ENCODE peak calls at places on chromosome 15, in seven cellular contexts. B is stimulated activated naive CD4-positive, alpha-beta T cell; S is activated CD8-positive, alpha-beta memory T cell treated with anti-CD3 and anti-CD28 coated beads, Interleukin-2, amount 50 U/mL, for 48 hours; R is nephron progenitor cell; T is H54; X is HEK293T; L is WTC11. D is an unnamed sample.
A peak's percentile ranks its signal among the peaks of the same experiment; 100 is the strongest.

GRCh38 chr15:98421419-98422085 is 226.8 kb upstream of the IGF1R start:
- DNase-seq in B (peak; percentile 65), S (peak; percentile 95), R (peak; percentile 94), T (peak; percentile 48), X (peak; percentile 92), L (peak; percentile 89), D (peak; percentile 91)

GRCh38 chr15:89654311-89654761 is 931 bp downstream of the KIF7 start:
- DNase-seq in B (no peak), S (no peak), R (no peak), T (peak; percentile 59), X (no peak), L (no peak), D (no peak)

GRCh38 chr15:52183562-52184173 is 7.5 kb downstream of the GNB5 start:
- DNase-seq in B (no peak), S (no peak), R (peak; percentile 59), T (no peak), X (no peak), L (peak; percentile 57), D (no peak)

GRCh38 chr15:48865387-48866079 is 12.4 kb upstream of the EID1 start:
- DNase-seq in B (no peak), S (no peak), R (peak; percentile 28), T (no peak), X (no peak), L (no peak), D (no peak)

GRCh38 chr15:48718646-48719045 is 73.1 kb upstream of the FBN1 start:
- DNase-seq in B (no peak), S (no peak), R (no peak), T (no peak), X (no peak), L (no peak), D (no peak)

GRCh38 chr15:41495736-41496599 is 2.3 kb downstream of the ITPKA start:
- DNase-seq in B (peak; percentile 68), S (no peak), R (peak; percentile 62), T (no peak), X (no peak), L (peak; percentile 67), D (peak; percentile 74)

GRCh38 chr15:81410318-81410753 is 36.3 kb upstream of the TMC3 start:
- DNase-seq in B (peak; percentile 73), S (no peak), R (peak; percentile 37), T (peak; percentile 9), X (peak; percentile 69), L (peak; percentile 24), D (peak; percentile 63)

GRCh38 chr15:50137330-50137761 is 18.3 kb upstream of the ATP8B4 start:
- DNase-seq in B (no peak), S (no peak), R (no peak), T (peak; percentile 26), X (no peak), L (no peak), D (no peak)

GRCh38 chr15:48046813-48047483 is 73.8 kb upstream of the SLC24A5 start:
- DNase-seq in B (no peak), S (no peak), R (no peak), T (no peak), X (no peak), L (no peak), D (no peak)

GRCh38 chr15:61182955-61183354 is 46.1 kb downstream of the RORA start:
- DNase-seq in B (no peak), S (no peak), R (no peak), T (no peak), X (no peak), L (no peak), D (no peak)

GRCh38 chr15:28114721-28115622 is 15.9 kb upstream of the OCA2 start:
- DNase-seq in B (no peak), S (peak; percentile 35), R (no peak), T (no peak), X (no peak), L (no peak), D (no peak)

GRCh38 chr15:39666671-39667070 is 85.8 kb downstream of the THBS1 start:
- DNase-seq in B (no peak), S (no peak), R (no peak), T (no peak), X (no peak), L (no peak), D (no peak)

GRCh38 chr15:82918607-82919230 is 33.8 kb downstream of the HOMER2 start:
- DNase-seq in B (no peak), S (no peak), R (no peak), T (no peak), X (no peak), L (no peak), D (no peak)

GRCh38 chr15:28086175-28086703 is 12.9 kb downstream of the OCA2 start:
- DNase-seq in B (peak; percentile 34), S (peak; percentile 73), R (peak; percentile 61), T (peak; percentile 57), X (peak; percentile 60), L (peak; percentile 71), D (peak; percentile 75)

GRCh38 chr15:90307661-90308060 is 42.2 kb downstream of the NGRN start:
- DNase-seq in B (no peak), S (no peak), R (no peak), T (no peak), X (no peak), L (no peak), D (no peak)

GRCh38 chr15:82263350-82263749 is 732 bp downstream of the SAXO2 start:
- DNase-seq in B (no peak), S (no peak), R (no peak), T (no peak), X (peak; percentile 6), L (no peak), D (no peak)

GRCh38 chr15:84878504-84878903 is 6.0 kb upstream of the SLC28A1 start:
- DNase-seq in B (peak; percentile 29), S (peak; percentile 75), R (peak; percentile 43), T (peak; percentile 52), X (peak; percentile 79), L (peak; percentile 80), D (peak; percentile 69)

GRCh38 chr15:39621210-39621609 is 40.3 kb downstream of the THBS1 start:
- DNase-seq in B (no peak), S (no peak), R (no peak), T (no peak), X (no peak), L (no peak), D (no peak)

GRCh38 chr15:52730163-52730562 is 51.0 kb upstream of the ATOSA start:
- DNase-seq in B (peak; percentile 75), S (no peak), R (no peak), T (no peak), X (no peak), L (no peak), D (no peak)

GRCh38 chr15:91407237-91407889 is 307.3 kb downstream of the SV2B start:
- DNase-seq in B (no peak), S (no peak), R (no peak), T (peak; percentile 32), X (no peak), L (no peak), D (no peak)

GRCh38 chr15:38560456-38560926 is 4.1 kb downstream of the RASGRP1 start:
- DNase-seq in B (no peak), S (no peak), R (no peak), T (no peak), X (no peak), L (no peak), D (no peak)

GRCh38 chr15:62858343-62858742 is 184.2 kb upstream of the TPM1 start:
- DNase-seq in B (no peak), S (no peak), R (no peak), T (no peak), X (no peak), L (no peak), D (peak; percentile 29)

GRCh38 chr15:84917452-84917851 is 33.0 kb downstream of the SLC28A1 start:
- DNase-seq in B (no peak), S (no peak), R (no peak), T (no peak), X (no peak), L (no peak), D (no peak)

GRCh38 chr15:82871577-82872484 is 62.4 kb downstream of the WHAMM start:
- DNase-seq in B (no peak), S (no peak), R (no peak), T (no peak), X (no peak), L (no peak), D (no peak)

GRCh38 chr15:30956216-30956803 is 35.1 kb downstream of the MTMR10 start:
- DNase-seq in B (no peak), S (no peak), R (no peak), T (no peak), X (no peak), L (no peak), D (no peak)

GRCh38 chr15:75650908-75651809 is 3.4 kb downstream of the SNX33 start:
- DNase-seq in B (no peak), S (no peak), R (no peak), T (no peak), X (no peak), L (no peak), D (no peak)

GRCh38 chr15:63565784-63566183 is 31.4 kb upstream of the FBXL22 start:
- DNase-seq in B (no peak), S (no peak), R (no peak), T (no peak), X (no peak), L (no peak), D (no peak)

GRCh38 chr15:47326506-47326905 is 390.8 kb upstream of the SEMA6D start:
- DNase-seq in B (no peak), S (no peak), R (no peak), T (no peak), X (no peak), L (no peak), D (no peak)

GRCh38 chr15:38611228-38611627 is 46.6 kb upstream of the RASGRP1 start:
- DNase-seq in B (peak; percentile 41), S (peak; percentile 69), R (no peak), T (no peak), X (no peak), L (no peak), D (no peak)

GRCh38 chr15:56918907-56919707 is 663 bp downstream of the TCF12 start:
- DNase-seq in B (peak; percentile 66), S (peak; percentile 79), R (peak; percentile 64), T (peak; percentile 29), X (peak; percentile 31), L (peak; percentile 60), D (peak; percentile 74)

GRCh38 chr15:64046347-64047153 is at the start of gene DAPK2:
- DNase-seq in B (peak; percentile 69), S (peak; percentile 87), R (peak; percentile 84), T (peak; percentile 70), X (peak; percentile 80), L (peak; percentile 73), D (peak; percentile 83)

GRCh38 chr15:96321422-96322391 is 8.8 kb upstream of the NR2F2 start:
- DNase-seq in B (no peak), S (no peak), R (peak; percentile 70), T (no peak), X (no peak), L (peak; percentile 39), D (no peak)

GRCh38 chr15:42218953-42219596 is 11.0 kb upstream of the VPS39 start:
- DNase-seq in B (no peak), S (no peak), R (no peak), T (no peak), X (no peak), L (no peak), D (no peak)

D was measured in ecto neural progenitor cell.